ENCODE peak calls at places on chromosome 1, in four cellular contexts. One of them, this sample, is unnamed.

GRCh38 chr1:31785020-31785946 is 21.1 kb upstream of the ADGRB2 start:
- DNase-seq in adrenal gland: peak; percentile 21
- DNase-seq in A549: no peak
- DNase-seq in HCT116: no peak
- DNase-seq in this sample: no peak

GRCh38 chr1:240737268-240737667 is 125.3 kb upstream of the GREM2 start:
- DNase-seq in adrenal gland: no peak
- DNase-seq in A549: no peak
- DNase-seq in HCT116: no peak
- DNase-seq in this sample: no peak

GRCh38 chr1:231020139-231020601 is 19.9 kb downstream of the FAM89A start:
- DNase-seq in adrenal gland: no peak
- DNase-seq in A549: no peak
- DNase-seq in HCT116: no peak
- DNase-seq in this sample: no peak

GRCh38 chr1:37793773-37794371 is at the start of gene MANEAL:
- DNase-seq in adrenal gland: peak; percentile 38
- DNase-seq in A549: peak; percentile 57
- DNase-seq in HCT116: peak; percentile 33
- DNase-seq in this sample: no peak

GRCh38 chr1:97412737-97413136 is 508.1 kb downstream of the DPYD start:
- DNase-seq in adrenal gland: no peak
- DNase-seq in A549: no peak
- DNase-seq in HCT116: no peak
- DNase-seq in this sample: no peak

GRCh38 chr1:14968251-14968812 is 185.2 kb upstream of the TMEM51 start:
- DNase-seq in adrenal gland: peak; percentile 50
- DNase-seq in A549: no peak
- DNase-seq in HCT116: no peak
- DNase-seq in this sample: no peak

GRCh38 chr1:19872190-19872589 is 10.0 kb upstream of the OTUD3 start:
- DNase-seq in adrenal gland: no peak
- DNase-seq in A549: peak; percentile 40
- DNase-seq in HCT116: no peak
- DNase-seq in this sample: no peak

GRCh38 chr1:3501856-3502665 is 47.6 kb downstream of the ARHGEF16 start:
- DNase-seq in adrenal gland: peak; percentile 76
- DNase-seq in A549: peak; percentile 51
- DNase-seq in HCT116: no peak
- DNase-seq in this sample: peak; percentile 22

GRCh38 chr1:208101661-208102431 is 142.3 kb downstream of the PLXNA2 start:
- DNase-seq in adrenal gland: no peak
- DNase-seq in A549: no peak
- DNase-seq in HCT116: no peak
- DNase-seq in this sample: peak; percentile 33

GRCh38 chr1:190864013-190864610 is 386.4 kb upstream of the BRINP3 start:
- DNase-seq in adrenal gland: no peak
- DNase-seq in A549: no peak
- DNase-seq in HCT116: no peak
- DNase-seq in this sample: no peak

GRCh38 chr1:202376247-202376646 is 27.7 kb downstream of the PPP1R12B start:
- DNase-seq in adrenal gland: no peak
- DNase-seq in A549: peak; percentile 22
- DNase-seq in HCT116: no peak
- DNase-seq in this sample: no peak

GRCh38 chr1:183209533-183210158 is 23.6 kb downstream of the LAMC2 start:
- DNase-seq in adrenal gland: peak; percentile 44
- DNase-seq in A549: peak; percentile 65
- DNase-seq in HCT116: peak; percentile 51
- DNase-seq in this sample: no peak

GRCh38 chr1:39214021-39214713 is 9.7 kb downstream of the MACF1 start:
- DNase-seq in adrenal gland: no peak
- DNase-seq in A549: no peak
- DNase-seq in HCT116: no peak
- DNase-seq in this sample: no peak

GRCh38 chr1:201291917-201292316 is 8.6 kb downstream of the PKP1 start:
- DNase-seq in adrenal gland: no peak
- DNase-seq in A549: no peak
- DNase-seq in HCT116: no peak
- DNase-seq in this sample: no peak

GRCh38 chr1:187313115-187313514 is 484.4 kb downstream of the PLA2G4A start:
- DNase-seq in adrenal gland: no peak
- DNase-seq in A549: no peak
- DNase-seq in HCT116: no peak
- DNase-seq in this sample: no peak

GRCh38 chr1:157193702-157194391 is 55.7 kb upstream of the ETV3 start:
- DNase-seq in adrenal gland: peak; percentile 44
- DNase-seq in A549: peak; percentile 67
- DNase-seq in HCT116: peak; percentile 57
- DNase-seq in this sample: peak; percentile 55

GRCh38 chr1:24003331-24003972 is 23.3 kb upstream of the SRSF10 start:
- DNase-seq in adrenal gland: no peak
- DNase-seq in A549: peak; percentile 35
- DNase-seq in HCT116: no peak
- DNase-seq in this sample: no peak

GRCh38 chr1:60989745-60990718 is 92.3 kb upstream of the NFIA start:
- DNase-seq in adrenal gland: peak; percentile 76
- DNase-seq in A549: no peak
- DNase-seq in HCT116: no peak
- DNase-seq in this sample: peak; percentile 46

GRCh38 chr1:15204931-15205330 is 42.1 kb upstream of the FHAD1 start:
- DNase-seq in adrenal gland: no peak
- DNase-seq in A549: no peak
- DNase-seq in HCT116: no peak
- DNase-seq in this sample: no peak

GRCh38 chr1:197437891-197438853 is 170.1 kb downstream of the CRB1 start:
- DNase-seq in adrenal gland: no peak
- DNase-seq in A549: no peak
- DNase-seq in HCT116: no peak
- DNase-seq in this sample: no peak

GRCh38 chr1:85243336-85243735 is 16.1 kb downstream of the C1orf52 start:
- DNase-seq in adrenal gland: no peak
- DNase-seq in A549: no peak
- DNase-seq in HCT116: no peak
- DNase-seq in this sample: no peak

GRCh38 chr1:41649445-41650175 is 165.1 kb upstream of the EDN2 start:
- DNase-seq in adrenal gland: no peak
- DNase-seq in A549: no peak
- DNase-seq in HCT116: no peak
- DNase-seq in this sample: no peak

GRCh38 chr1:228332797-228333738 is 73.6 kb downstream of the TRIM11 start:
- DNase-seq in adrenal gland: no peak
- DNase-seq in A549: no peak
- DNase-seq in HCT116: no peak
- DNase-seq in this sample: no peak

GRCh38 chr1:32352831-32353383 is 9.4 kb downstream of the FAM229A start:
- DNase-seq in adrenal gland: no peak
- DNase-seq in A549: no peak
- DNase-seq in HCT116: no peak
- DNase-seq in this sample: no peak

GRCh38 chr1:11731719-11732283 is 4.1 kb upstream of the AGTRAP start:
- DNase-seq in adrenal gland: no peak
- DNase-seq in A549: no peak
- DNase-seq in HCT116: no peak
- DNase-seq in this sample: peak; percentile 70

GRCh38 chr1:207811920-207812720 is 60.3 kb downstream of the CD46 start:
- DNase-seq in adrenal gland: peak; percentile 65
- DNase-seq in A549: peak; percentile 60
- DNase-seq in HCT116: no peak
- DNase-seq in this sample: peak; percentile 47

GRCh38 chr1:22641906-22642636 is 1.4 kb upstream of the C1QC start:
- DNase-seq in adrenal gland: peak; percentile 86
- DNase-seq in A549: peak; percentile 19
- DNase-seq in HCT116: no peak
- DNase-seq in this sample: peak; percentile 85

GRCh38 chr1:245988393-245989078 is 518.5 kb downstream of the SMYD3 start:
- DNase-seq in adrenal gland: no peak
- DNase-seq in A549: no peak
- DNase-seq in HCT116: no peak
- DNase-seq in this sample: no peak

GRCh38 chr1:44025816-44026215 is 5.4 kb downstream of the SLC6A9 start:
- DNase-seq in adrenal gland: no peak
- DNase-seq in A549: no peak
- DNase-seq in HCT116: no peak
- DNase-seq in this sample: no peak

GRCh38 chr1:151834239-151834638 is 2.6 kb upstream of the RORC start:
- DNase-seq in adrenal gland: no peak
- DNase-seq in A549: no peak
- DNase-seq in HCT116: no peak
- DNase-seq in this sample: no peak

GRCh38 chr1:162371611-162372010 is 5.0 kb downstream of the SPATA46 start:
- DNase-seq in adrenal gland: no peak
- DNase-seq in A549: no peak
- DNase-seq in HCT116: no peak
- DNase-seq in this sample: no peak

GRCh38 chr1:29460211-29460610 is 223.9 kb downstream of the PTPRU start:
- DNase-seq in adrenal gland: no peak
- DNase-seq in A549: no peak
- DNase-seq in HCT116: no peak
- DNase-seq in this sample: no peak

GRCh38 chr1:245332513-245332912 is 177.7 kb downstream of the KIF26B start:
- DNase-seq in adrenal gland: no peak
- DNase-seq in A549: no peak
- DNase-seq in HCT116: no peak
- DNase-seq in this sample: no peak

GRCh38 chr1:239987103-239987745 is 104.5 kb upstream of the FMN2 start:
- DNase-seq in adrenal gland: peak; percentile 42
- DNase-seq in A549: peak; percentile 67
- DNase-seq in HCT116: peak; percentile 15
- DNase-seq in this sample: peak; percentile 24

GRCh38 chr1:9859252-9860014 is 35.7 kb upstream of the CLSTN1 start:
- DNase-seq in adrenal gland: no peak
- DNase-seq in A549: no peak
- DNase-seq in HCT116: no peak
- DNase-seq in this sample: no peak

GRCh38 chr1:221072214-221072613 is 193.0 kb downstream of the HLX start:
- DNase-seq in adrenal gland: no peak
- DNase-seq in A549: no peak
- DNase-seq in HCT116: no peak
- DNase-seq in this sample: no peak

GRCh38 chr1:42937141-42937696 is 21.4 kb downstream of the SLC2A1 start:
- DNase-seq in adrenal gland: no peak
- DNase-seq in A549: peak; percentile 87
- DNase-seq in HCT116: no peak
- DNase-seq in this sample: peak; percentile 56

GRCh38 chr1:42938596-42939184 is 20.0 kb downstream of the SLC2A1 start:
- DNase-seq in adrenal gland: no peak
- DNase-seq in A549: no peak
- DNase-seq in HCT116: no peak
- DNase-seq in this sample: no peak

GRCh38 chr1:42936309-42937078 is 22.2 kb downstream of the SLC2A1 start:
- DNase-seq in adrenal gland: no peak
- DNase-seq in A549: peak; percentile 92
- DNase-seq in HCT116: peak; percentile 75
- DNase-seq in this sample: peak; percentile 73

GRCh38 chr1:42939216-42939615 is 19.5 kb downstream of the SLC2A1 start:
- DNase-seq in adrenal gland: no peak
- DNase-seq in A549: peak; percentile 78
- DNase-seq in HCT116: no peak
- DNase-seq in this sample: no peak

DNA sequence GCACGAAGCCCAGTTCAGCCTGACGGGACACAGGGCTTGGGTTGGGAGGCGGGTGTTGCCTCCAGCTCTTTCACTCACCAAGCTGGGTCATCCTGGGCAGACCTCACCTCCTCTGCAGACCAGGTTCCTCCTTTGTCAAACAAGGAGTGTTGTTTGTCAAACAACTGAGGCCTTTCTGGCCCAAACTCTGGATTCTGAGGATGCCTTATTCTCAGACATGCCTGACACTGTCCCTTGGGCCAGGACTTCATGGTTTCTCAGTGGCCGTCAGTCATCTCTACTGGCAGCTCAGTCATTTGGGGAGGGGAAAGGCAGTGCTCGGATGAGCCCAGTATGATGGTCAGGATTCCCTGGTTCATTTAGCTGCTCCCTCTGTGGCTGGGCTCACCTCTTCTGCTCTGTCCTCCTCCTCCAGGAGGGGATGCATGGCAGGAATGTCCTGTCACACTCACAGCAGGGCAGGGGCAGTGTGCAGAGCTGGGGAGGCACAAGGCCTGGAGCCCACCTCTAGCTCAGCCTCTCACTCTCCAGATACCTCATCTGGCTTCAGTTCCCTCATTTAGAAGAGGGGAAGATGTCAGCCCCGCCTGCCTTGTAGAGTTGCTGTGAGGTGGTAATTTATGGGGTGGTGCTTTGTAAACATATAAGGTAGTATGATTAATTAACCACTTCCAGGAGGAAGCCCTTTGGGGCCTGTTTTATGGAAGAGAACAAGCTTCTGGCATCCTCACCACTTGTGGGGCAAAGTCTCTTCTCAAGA is 20.7 kb downstream of the SLC2A1 start:
- DNase-seq in adrenal gland: no peak
- DNase-seq in A549: peak; percentile 57
- DNase-seq in HCT116: no peak
- DNase-seq in this sample: no peak
- H3K4me1 ChIP-seq in adrenal gland: no peaks in the 10 kb centered on the region
- H3K4me1 ChIP-seq in A549: peaks cover 100% of the 10 kb centered on the region
- H3K4me1 ChIP-seq in HCT116: peaks cover 92% of the 10 kb centered on the region
- H3K4me1 ChIP-seq in this sample: peaks cover 82% of the 10 kb centered on the region

GRCh38 chr1:25579241-25579946 is 36.0 kb downstream of the LDLRAP1 start:
- DNase-seq in adrenal gland: no peak
- DNase-seq in A549: no peak
- DNase-seq in HCT116: no peak
- DNase-seq in this sample: no peak
- TF ChIP-seq POLR2A in adrenal gland: no peak
- TF ChIP-seq POLR2A in A549: no peak
- TF ChIP-seq POLR2A in HCT116: no peak
- TF ChIP-seq POLR2A in this sample: no peak

GRCh38 chr1:27137022-27137542 is 17.8 kb downstream of the SLC9A1 start:
- DNase-seq in adrenal gland: no peak
- DNase-seq in A549: no peak
- DNase-seq in HCT116: no peak
- DNase-seq in this sample: peak; percentile 51
- H3K4me1 ChIP-seq in adrenal gland: peaks cover 15% of the 10 kb centered on the region
- H3K4me1 ChIP-seq in A549: peaks cover 12% of the 10 kb centered on the region
- H3K4me1 ChIP-seq in HCT116: peaks cover 22% of the 10 kb centered on the region
- H3K4me1 ChIP-seq in this sample: no peaks in the 10 kb centered on the region

GRCh38 chr1:109910123-109910962 is at the start of gene CSF1:
- DNase-seq in adrenal gland: peak; percentile 89
- DNase-seq in A549: peak; percentile 78
- DNase-seq in HCT116: no peak
- DNase-seq in this sample: peak; percentile 93
- TF ChIP-seq POLR2A in adrenal gland: peak; percentile 85
- TF ChIP-seq POLR2A in A549: no peak
- TF ChIP-seq POLR2A in HCT116: no peak
- TF ChIP-seq POLR2A in this sample: peak; percentile 65

GRCh38 chr1:165647970-165648369 is 16.9 kb downstream of the MGST3 start:
- DNase-seq in adrenal gland: no peak
- DNase-seq in A549: no peak
- DNase-seq in HCT116: no peak
- DNase-seq in this sample: no peak
- H3K4me1 ChIP-seq in adrenal gland: peaks cover 5% of the 10 kb centered on the region
- H3K4me1 ChIP-seq in A549: peaks cover 59% of the 10 kb centered on the region
- H3K4me1 ChIP-seq in HCT116: peaks cover 6% of the 10 kb centered on the region
- H3K4me1 ChIP-seq in this sample: peaks cover 9% of the 10 kb centered on the region

This sample was measured in tibial nerve.